ENCODE peak calls at places on chromosomes 4 and X, in six cellular contexts. R is cardiac fibroblast; Q is substantia nigra; E is stimulated activated CD4-positive, alpha-beta T cell treated with anti-CD3 and anti-CD28 coated beads, Interleukin-15, amount 100 ng/mL, for 1 hour; T is activated naive CD4-positive, alpha-beta T cell treated with anti-CD3 and anti-CD28 coated beads for 36 hours; M is GDM1. J is an unnamed sample.

GRCh38 chrX:7570432-7571009 is 272.4 kb upstream of the VCX start:
- DNase-seq in R (no peak), Q (no peak), E (no peak), T (no peak), M (no peak), J (no peak)

GRCh38 chrX:8374041-8374825 is 90.4 kb upstream of the VCX3B start:
- DNase-seq in R (no peak), Q (no peak), E (no peak), T (no peak), M (no peak), J (no peak)

GRCh38 chr4:23091674-23092073 is 398.9 kb downstream of the GBA3 start:
- DNase-seq in R (no peak), Q (no peak), E (no peak), T (no peak), M (no peak), J (no peak)

GRCh38 chr4:8353158-8353495 is 83.6 kb downstream of the HTRA3 start:
- DNase-seq in R (no peak), Q (no peak), E (no peak), T (no peak), M (no peak), J (no peak)

GRCh38 chr4:186581421-186581820 is 26.1 kb upstream of the MTNR1A start:
- DNase-seq in R (no peak), Q (no peak), E (no peak), T (no peak), M (no peak), J (no peak)

GRCh38 chrX:140507982-140508305 is 3.1 kb upstream of the SOX3 start:
- DNase-seq in R (no peak), Q (no peak), E (no peak), T (no peak), M (no peak), J (no peak)

GRCh38 chr4:53704329-53704728 is 113.0 kb upstream of the LNX1 start:
- DNase-seq in R (no peak), Q (no peak), E (no peak), T (no peak), M (no peak), J (no peak)

GRCh38 chrX:111095974-111096870 is at the start of gene PAK3:
- DNase-seq in R (peak; percentile 48), Q (no peak), E (no peak), T (peak; percentile 20), M (no peak), J (no peak)

GRCh38 chrX:19704117-19704516 is 183.3 kb downstream of the SH3KBP1 start:
- DNase-seq in R (no peak), Q (no peak), E (no peak), T (no peak), M (no peak), J (no peak)

GRCh38 chr4:80182237-80182866 is 15.0 kb upstream of the PRDM8 start:
- DNase-seq in R (no peak), Q (no peak), E (no peak), T (peak; percentile 29), M (no peak), J (no peak)

GRCh38 chr4:1503583-1504471 is 97.6 kb upstream of the NKX1-1 start:
- DNase-seq in R (no peak), Q (no peak), E (no peak), T (no peak), M (no peak), J (no peak)

GRCh38 chr4:117370944-117371665 is 285.7 kb upstream of the TRAM1L1 start:
- DNase-seq in R (no peak), Q (no peak), E (no peak), T (no peak), M (no peak), J (no peak)

J was measured in stimulated activated CD8-positive, alpha-beta memory T cell treated with anti-CD3 and anti-CD28 coated beads, Interleukin-15, amount 100 ng/mL, for 24 hours.